ENCODE peak calls at places on chromosome 22, in five cellular contexts. One of them, this sample, is unnamed.

GRCh38 chr22:37496651-37497599 is 10.7 kb upstream of the MFNG start:
- DNase-seq in EL: peak
- DNase-seq in lung: no peak
- DNase-seq in mucosa of gallbladder: no peak
- DNase-seq in neural crest cell: no peak
- DNase-seq in this sample: peak

GRCh38 chr22:48323746-48324145 is 1503.9 kb downstream of the BRD1 start:
- DNase-seq in EL: no peak
- DNase-seq in lung: no peak
- DNase-seq in mucosa of gallbladder: no peak
- DNase-seq in neural crest cell: no peak
- DNase-seq in this sample: no peak

GRCh38 chr22:30170126-30170525 is 76.4 kb downstream of the LIF start:
- DNase-seq in EL: no peak
- DNase-seq in neural crest cell: no peak
- DNase-seq in lung: no peak
- DNase-seq in mucosa of gallbladder: no peak
- DNase-seq in this sample: no peak

GRCh38 chr22:48182896-48183805 is 1420.7 kb downstream of the TBC1D22A start:
- DNase-seq in neural crest cell: no peak
- DNase-seq in lung: no peak
- DNase-seq in mucosa of gallbladder: no peak
- DNase-seq in EL: no peak
- DNase-seq in this sample: no peak

GRCh38 chr22:40406063-40406890 is 35.9 kb downstream of the SGSM3 start:
- DNase-seq in EL: no peak
- DNase-seq in neural crest cell: no peak
- DNase-seq in mucosa of gallbladder: no peak
- DNase-seq in lung: no peak
- DNase-seq in this sample: peak

GRCh38 chr22:25366408-25366807 is 147.0 kb downstream of the CRYBB2 start:
- DNase-seq in lung: no peak
- DNase-seq in neural crest cell: no peak
- DNase-seq in EL: no peak
- DNase-seq in mucosa of gallbladder: no peak
- DNase-seq in this sample: peak

GRCh38 chr22:46619830-46620501 is at the start of gene GRAMD4:
- DNase-seq in lung: no peak
- DNase-seq in EL: no peak
- DNase-seq in mucosa of gallbladder: no peak
- DNase-seq in neural crest cell: no peak
- DNase-seq in this sample: peak

GRCh38 chr22:16568425-16568758 is 24.2 kb downstream of the CCT8L2 start:
- DNase-seq in EL: no peak
- DNase-seq in neural crest cell: no peak
- DNase-seq in lung: no peak
- DNase-seq in mucosa of gallbladder: no peak
- DNase-seq in this sample: no peak

GRCh38 chr22:26660961-26661578 is 3.7 kb downstream of the MIAT start:
- DNase-seq in EL: no peak
- DNase-seq in lung: no peak
- DNase-seq in mucosa of gallbladder: no peak
- DNase-seq in neural crest cell: no peak
- DNase-seq in this sample: no peak

GRCh38 chr22:20885557-20886323 is 26.9 kb downstream of the SNAP29 start:
- DNase-seq in neural crest cell: peak
- DNase-seq in lung: peak
- DNase-seq in mucosa of gallbladder: peak
- DNase-seq in EL: peak
- DNase-seq in this sample: peak

GRCh38 chr22:28967163-28967562 is 83.8 kb downstream of the ZNRF3 start:
- DNase-seq in neural crest cell: no peak
- DNase-seq in EL: no peak
- DNase-seq in lung: no peak
- DNase-seq in mucosa of gallbladder: no peak
- DNase-seq in this sample: no peak

GRCh38 chr22:32342977-32343376 is 14.7 kb upstream of the RFPL3 start:
- DNase-seq in lung: no peak
- DNase-seq in neural crest cell: no peak
- DNase-seq in EL: no peak
- DNase-seq in mucosa of gallbladder: no peak
- DNase-seq in this sample: no peak

GRCh38 chr22:50201191-50202129 is 649 bp downstream of the SELENOO start:
- DNase-seq in lung: no peak
- DNase-seq in mucosa of gallbladder: no peak
- DNase-seq in neural crest cell: no peak
- DNase-seq in EL: no peak
- DNase-seq in this sample: peak